ENCODE peak calls at places on chromosomes 4 and X, in four cellular contexts. H is IMR-90, S is tibial artery, P is SJSA1. U is an unnamed sample.

GRCh38 chr4:78569291-78569821 is 17.8 kb downstream of the ANXA3 start:
- DNase-seq in H (peak), S (no peak), P (peak), U (no peak)

GRCh38 chrX:1481636-1482529 is 29.2 kb upstream of the ASMTL start:
- DNase-seq in H (peak), S (peak), P (no peak), U (no peak)

GRCh38 chrX:122817321-122817720 is 366.8 kb upstream of the GRIA3 start:
- DNase-seq in H (no peak), S (no peak), P (no peak), U (no peak)

GRCh38 chrX:44012484-44013096 is 39.4 kb upstream of the NDP start:
- DNase-seq in H (peak), S (peak), P (peak), U (no peak)

GRCh38 chr4:133802741-133803140 is 398.8 kb downstream of the PABPC4L start:
- DNase-seq in H (peak), S (no peak), P (no peak), U (no peak)

GRCh38 chr4:145177511-145177905 is 2.9 kb downstream of the OTUD4 start:
- DNase-seq in H (peak), S (no peak), P (no peak), U (no peak)

GRCh38 chr4:52824603-52825310 is 37.4 kb upstream of the RASL11B start:
- DNase-seq in H (peak), S (no peak), P (no peak), U (no peak)

GRCh38 chr4:807792-808191 is 18.1 kb downstream of the CPLX1 start:
- DNase-seq in H (no peak), S (no peak), P (no peak), U (no peak)

GRCh38 chr4:158255727-158256324 is 45.5 kb downstream of the TMEM144 start:
- DNase-seq in H (peak), S (no peak), P (peak), U (no peak)

GRCh38 chrX:49183701-49184281 is 2.4 kb downstream of the PRICKLE3 start:
- DNase-seq in H (no peak), S (no peak), P (no peak), U (no peak)

GRCh38 chr4:122542411-122543236 is 78.2 kb downstream of the IL21 start:
- DNase-seq in H (peak), S (no peak), P (no peak), U (no peak)

GRCh38 chr4:1512738-1513660 is 106.8 kb upstream of the NKX1-1 start:
- DNase-seq in H (no peak), S (no peak), P (no peak), U (no peak)

GRCh38 chrX:25721564-25721963 is 416.6 kb upstream of the MAGEB18 start:
- DNase-seq in H (no peak), S (no peak), P (no peak), U (no peak)

GRCh38 chr4:2962614-2963184 is 507 bp downstream of the NOP14 start:
- DNase-seq in H (peak), S (no peak), P (no peak), U (no peak)

GRCh38 chr4:1651609-1652008 is 32.5 kb downstream of the FAM53A start:
- DNase-seq in H (no peak), S (no peak), P (no peak), U (no peak)

GRCh38 chr4:1029957-1030520 is 18.6 kb downstream of the FGFRL1 start:
- DNase-seq in H (no peak), S (no peak), P (no peak), U (no peak)

GRCh38 chr4:119099227-119099910 is 36.3 kb upstream of the MYOZ2 start:
- DNase-seq in H (peak), S (no peak), P (no peak), U (no peak)

GRCh38 chrX:140701480-140701879 is 8.1 kb upstream of the LINC00632 start:
- DNase-seq in H (peak), S (no peak), P (no peak), U (no peak)

DNA sequence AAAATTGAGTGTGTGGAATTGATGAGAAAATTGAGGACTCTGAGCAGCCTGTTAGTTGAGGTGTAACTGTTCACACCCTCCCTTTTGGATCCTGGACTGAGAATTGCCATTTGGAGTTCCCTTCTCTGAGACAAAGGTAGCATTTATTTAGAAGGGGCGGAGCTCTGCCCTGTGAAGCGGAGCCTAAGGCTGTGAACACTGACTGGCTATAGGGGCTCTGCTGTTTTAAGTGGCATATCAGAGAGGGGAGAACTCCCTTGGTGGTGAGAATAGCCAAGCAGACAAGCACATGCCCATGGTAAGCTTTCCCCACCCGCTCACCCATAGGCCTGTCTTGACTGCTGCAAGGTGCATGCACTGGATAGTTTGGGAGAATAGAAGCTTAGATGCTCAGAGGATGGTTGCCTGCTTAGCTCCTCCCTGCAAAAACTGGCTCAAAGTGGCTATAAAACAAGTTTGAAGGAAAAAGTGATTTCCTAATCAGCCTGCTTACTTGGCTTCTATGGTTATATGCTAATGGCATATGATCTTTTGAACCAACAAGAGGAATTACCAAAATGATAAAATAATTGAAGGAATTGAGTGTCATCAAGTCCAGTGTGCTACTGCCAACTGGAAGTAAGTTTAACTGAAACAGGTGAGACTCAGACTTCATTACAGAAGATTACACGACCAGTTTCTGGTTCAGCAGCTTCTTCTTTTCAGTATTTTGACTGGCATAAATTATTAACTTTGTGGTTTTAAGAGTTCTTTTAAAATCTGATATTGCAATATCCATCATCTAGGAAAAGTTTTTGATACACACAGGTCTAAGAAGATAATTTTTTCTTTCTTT is 108.4 kb downstream of the AFF1 start:
- DNase-seq in H (no peak), S (no peak), P (no peak), U (no peak)
- H3K27ac ChIP-seq in H (no peak), S (peak), P (no peak), U (peak)

DNA sequence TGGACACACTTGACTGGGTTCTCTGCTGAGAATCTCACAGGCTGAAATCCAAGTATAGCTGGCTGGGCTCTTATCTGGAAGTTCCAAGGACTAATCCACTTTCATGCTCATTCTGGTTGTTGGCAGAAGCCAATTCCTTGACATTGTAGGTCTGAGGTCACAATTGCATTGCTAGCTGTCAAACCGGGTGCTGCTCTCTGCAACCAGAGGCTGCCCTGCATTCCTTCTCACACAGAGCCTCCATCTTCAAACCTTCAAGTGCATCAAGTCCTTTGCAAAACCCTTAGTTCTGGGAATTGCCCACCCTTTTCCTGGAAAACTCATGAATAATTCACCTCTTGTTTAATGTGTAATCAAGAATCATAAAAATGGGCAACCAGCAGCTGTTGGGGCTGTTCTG is 404.2 kb downstream of the KCNIP4 start:
- DNase-seq in H (no peak), S (no peak), P (no peak), U (no peak)
- H3K27ac ChIP-seq in H (no peak), S (no peak), P (no peak), U (no peak)

GRCh38 chr4:140156529-140157171 is 2.7 kb upstream of the MAML3 start:
- DNase-seq in H (no peak), S (no peak), P (no peak), U (no peak)
- H3K27ac ChIP-seq in H (no peak), S (no peak), P (no peak), U (no peak)

GRCh38 chrX:107878106-107878505 is 52.4 kb downstream of the MID2 start:
- DNase-seq in H (no peak), S (no peak), P (no peak), U (no peak)
- H3K27ac ChIP-seq in H (no peak), S (no peak), P (no peak), U (no peak)

DNA sequence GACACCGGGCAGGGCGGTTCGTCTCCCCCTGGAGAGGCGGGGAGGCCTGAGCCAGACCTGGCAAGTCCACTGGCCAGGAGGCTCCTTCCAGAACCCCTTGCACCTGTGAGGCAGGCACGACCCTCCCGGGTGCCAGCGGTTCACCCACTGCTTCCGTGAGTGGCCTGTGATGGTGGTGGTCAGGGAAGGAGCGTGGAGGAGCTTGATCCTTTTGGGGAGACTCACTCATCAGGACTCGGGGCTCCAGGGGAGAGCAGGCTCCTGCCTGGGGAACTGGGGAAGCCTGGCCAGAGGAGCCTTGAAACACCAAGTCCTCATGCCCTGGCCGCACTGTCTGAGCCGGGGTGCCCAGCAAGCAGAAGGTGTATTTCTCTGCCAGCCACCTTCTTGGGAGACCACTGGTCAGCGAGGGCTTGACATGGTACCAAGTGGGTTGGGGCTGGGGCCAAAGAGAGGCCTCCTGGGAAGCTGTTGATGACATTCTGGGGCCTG is 860 bp downstream of the FAM50A start:
- DNase-seq in H (no peak), S (no peak), P (no peak), U (no peak)
- H3K27ac ChIP-seq in H (peak), S (peak), P (peak), U (peak)